ENCODE peak calls at places on chromosomes 1 and 21, in ten cellular contexts. D, Y, H, K, S, P, O, J, Z and L are unnamed samples.

GRCh38 chr1:155049651-155050559 is 1.2 kb upstream of the ADAM15 start:
- DNase-seq in J (no peak), O (no peak), P (no peak), D (peak), Z (no peak), H (peak), K (no peak), S (peak), Y (no peak), L (no peak)

GRCh38 chr1:53543771-53544695 is 84.8 kb downstream of the DMRTB1 start:
- DNase-seq in J (no peak), D (no peak), P (no peak), K (no peak), O (no peak), Y (no peak), Z (no peak), H (no peak), S (no peak), L (peak)

GRCh38 chr1:201617157-201617556 is 78.2 kb downstream of the NAV1 start:
- DNase-seq in K (no peak), J (no peak), P (no peak), D (no peak), S (no peak), H (no peak), Y (no peak), Z (no peak), O (no peak), L (no peak)

GRCh38 chr1:111908222-111908621 is 81.2 kb downstream of the KCND3 start:
- DNase-seq in D (no peak), P (no peak), K (no peak), O (no peak), Z (no peak), H (no peak), Y (no peak), J (no peak), S (no peak), L (no peak)

GRCh38 chr1:69707103-69707502 is 139.4 kb downstream of the LRRC7 start:
- DNase-seq in P (no peak), D (peak), O (no peak), H (no peak), J (no peak), K (no peak), S (no peak), Z (no peak), Y (no peak), L (no peak)

GRCh38 chr1:92475029-92475428 is 11.7 kb downstream of the GFI1 start:
- DNase-seq in O (no peak), Y (no peak), H (no peak), Z (no peak), P (no peak), S (no peak), K (no peak), D (no peak), J (no peak), L (no peak)

GRCh38 chr1:58047265-58047858 is 499.2 kb downstream of the OMA1 start:
- DNase-seq in H (peak), K (no peak), S (no peak), Y (no peak), J (no peak), P (no peak), Z (no peak), O (no peak), D (no peak), L (no peak)

GRCh38 chr21:32359719-32360260 is 33.0 kb downstream of the URB1 start:
- DNase-seq in Y (no peak), P (no peak), H (peak), D (no peak), O (no peak), Z (no peak), K (no peak), S (no peak), J (no peak), L (no peak)

GRCh38 chr1:63326473-63327380 is 4.4 kb downstream of the FOXD3 start:
- DNase-seq in S (no peak), K (no peak), J (no peak), H (no peak), P (no peak), O (no peak), D (no peak), Z (no peak), Y (no peak), L (no peak)

GRCh38 chr1:27526569-27527222 is 36.7 kb upstream of the WASF2 start:
- DNase-seq in S (no peak), Z (no peak), K (no peak), H (no peak), O (no peak), P (no peak), Y (no peak), D (peak), J (no peak), L (no peak)

GRCh38 chr1:151024540-151025146 is 11.7 kb upstream of the BNIPL start:
- DNase-seq in Z (peak), O (no peak), Y (peak), H (peak), S (peak), D (peak), P (peak), K (peak), J (peak), L (peak)

GRCh38 chr1:28507247-28507645 is 1.4 kb downstream of the RCC1 start:
- DNase-seq in Y (no peak), D (no peak), H (peak), Z (no peak), O (no peak), J (no peak), K (no peak), S (peak), P (no peak), L (no peak)

GRCh38 chr1:55081188-55081904 is 42.0 kb downstream of the PCSK9 start:
- DNase-seq in S (peak), O (peak), J (no peak), D (no peak), Y (peak), H (peak), P (no peak), K (no peak), Z (no peak), L (no peak)

GRCh38 chr1:60427701-60428100 is 354.1 kb upstream of the C1orf87 start:
- DNase-seq in K (no peak), J (no peak), D (no peak), P (no peak), Y (no peak), H (peak), Z (no peak), S (no peak), O (no peak), L (no peak)

GRCh38 chr1:92329356-92330129 is 30.7 kb downstream of the RPAP2 start:
- DNase-seq in Y (no peak), Z (no peak), J (no peak), D (no peak), P (no peak), S (peak), H (peak), O (no peak), K (no peak), L (no peak)

GRCh38 chr21:41851090-41851790 is 27.9 kb downstream of the PRDM15 start:
- DNase-seq in K (no peak), H (no peak), D (no peak), P (no peak), Y (no peak), O (no peak), Z (no peak), J (no peak), S (no peak), L (no peak)

GRCh38 chr1:153796786-153797659 is 21.8 kb downstream of the SLC27A3 start:
- DNase-seq in O (no peak), D (peak), P (peak), Z (peak), Y (peak), H (peak), J (peak), S (peak), K (peak), L (peak)

GRCh38 chr1:41917835-41918449 is 780 bp downstream of the HIVEP3 start:
- DNase-seq in P (no peak), D (peak), S (no peak), J (no peak), K (no peak), H (no peak), Y (no peak), O (no peak), Z (peak), L (no peak)

GRCh38 chr1:60978421-60979357 is 103.7 kb upstream of the NFIA start:
- DNase-seq in O (no peak), H (peak), K (no peak), S (no peak), P (no peak), J (no peak), D (no peak), Z (peak), Y (peak), L (no peak)

GRCh38 chr1:111719561-111720239 is 19.5 kb downstream of the INKA2 start:
- DNase-seq in P (no peak), H (no peak), J (no peak), S (no peak), O (no peak), Y (no peak), Z (no peak), K (no peak), D (no peak), L (no peak)